ENCODE peak calls at places on chromosomes 7 and 10, in nine cellular contexts. I is GM19239, Z is HEK293T, Q is Kasumi-1, B is BE2C, K is H9, U is non-pigmented ciliary epithelial cell, C is HFFc6, X is iris pigment epithelial cell. E is an unnamed sample.

GRCh38 chr7:12706900-12707536 is 19.6 kb downstream of the ARL4A start:
- DNase-seq in I (no peak), Z (no peak), Q (no peak), B (no peak), K (no peak), U (no peak), C (peak), X (peak), E (no peak)

GRCh38 chr10:72292223-72292691 is 18.5 kb downstream of the DDIT4 start:
- DNase-seq in I (no peak), Z (no peak), Q (no peak), B (no peak), K (no peak), U (no peak), C (no peak), X (no peak), E (no peak)

GRCh38 chr7:292826-293225 is 2.9 kb downstream of the FOXL3 start:
- DNase-seq in I (no peak), Z (no peak), Q (no peak), B (no peak), K (no peak), U (no peak), C (no peak), X (no peak), E (no peak)

GRCh38 chr7:36199329-36199728 is 46.3 kb downstream of the EEPD1 start:
- DNase-seq in I (no peak), Z (no peak), Q (no peak), B (no peak), K (no peak), U (no peak), C (no peak), X (no peak), E (no peak)

GRCh38 chr7:136998495-136998894 is 130.0 kb downstream of the CHRM2 start:
- DNase-seq in I (no peak), Z (no peak), Q (no peak), B (no peak), K (no peak), U (no peak), C (peak), X (peak), E (no peak)

GRCh38 chr7:13673290-13673689 is 316.2 kb downstream of the ETV1 start:
- DNase-seq in I (no peak), Z (no peak), Q (no peak), B (no peak), K (no peak), U (no peak), C (no peak), X (no peak), E (no peak)

GRCh38 chr7:116920359-116920758 is 32.9 kb upstream of the ST7 start:
- DNase-seq in I (no peak), Z (no peak), Q (no peak), B (no peak), K (no peak), U (no peak), C (no peak), X (no peak), E (no peak)

GRCh38 chr10:30755474-30755873 is 125.9 kb upstream of the LYZL2 start:
- DNase-seq in I (no peak), Z (no peak), Q (no peak), B (no peak), K (no peak), U (no peak), C (no peak), X (no peak), E (no peak)

GRCh38 chr10:93199221-93199681 is 125.6 kb downstream of the CYP26A1 start:
- DNase-seq in I (no peak), Z (no peak), Q (no peak), B (no peak), K (no peak), U (peak), C (peak), X (peak), E (no peak)

GRCh38 chr7:79608005-79608404 is 154.5 kb upstream of the MAGI2 start:
- DNase-seq in I (no peak), Z (no peak), Q (no peak), B (no peak), K (no peak), U (no peak), C (no peak), X (no peak), E (no peak)

GRCh38 chr10:13206546-13207443 is 27.4 kb downstream of the UCMA start:
- DNase-seq in I (no peak), Z (no peak), Q (peak), B (no peak), K (no peak), U (peak), C (peak), X (peak), E (no peak)

GRCh38 chr10:126090911-126091728 is 194.8 kb downstream of the FANK1 start:
- DNase-seq in I (no peak), Z (no peak), Q (peak), B (no peak), K (no peak), U (peak), C (peak), X (peak), E (no peak)

GRCh38 chr7:41881313-41882130 is 178.6 kb upstream of the INHBA start:
- DNase-seq in I (peak), Z (no peak), Q (peak), B (no peak), K (no peak), U (no peak), C (no peak), X (peak), E (peak)

GRCh38 chr10:49151025-49151445 is 17.2 kb upstream of the FAM170B start:
- DNase-seq in I (no peak), Z (no peak), Q (no peak), B (peak), K (no peak), U (no peak), C (no peak), X (no peak), E (no peak)

GRCh38 chr10:5450605-5451384 is 38.4 kb downstream of the NET1 start:
- DNase-seq in I (no peak), Z (no peak), Q (no peak), B (no peak), K (no peak), U (no peak), C (no peak), X (peak), E (no peak)

GRCh38 chr10:47060356-47060755 is 149.1 kb downstream of the PTPN20 start:
- DNase-seq in I (no peak), Z (no peak), Q (no peak), B (no peak), K (no peak), U (no peak), C (no peak), X (no peak), E (no peak)

E was measured in GM12891.